ENCODE peak calls at places on chromosomes 2 and 18, in five cellular contexts. One of them, this sample, is unnamed.

GRCh38 chr18:59988098-59988706 is 88.4 kb downstream of the PMAIP1 start:
- DNase-seq in GM20000: peak; percentile 45
- DNase-seq in HEK293T: peak; percentile 17
- DNase-seq in fibroblast of pulmonary artery: peak; percentile 78
- DNase-seq in adrenal gland: peak; percentile 47
- DNase-seq in this sample: no peak

GRCh38 chr2:32484907-32485306 is 128.1 kb downstream of the BIRC6 start:
- DNase-seq in GM20000: no peak
- DNase-seq in HEK293T: no peak
- DNase-seq in fibroblast of pulmonary artery: peak; percentile 94
- DNase-seq in adrenal gland: peak; percentile 8
- DNase-seq in this sample: no peak

GRCh38 chr2:69298862-69299261 is 88.2 kb downstream of the GFPT1 start:
- DNase-seq in GM20000: no peak
- DNase-seq in HEK293T: no peak
- DNase-seq in fibroblast of pulmonary artery: peak; percentile 67
- DNase-seq in adrenal gland: peak; percentile 53
- DNase-seq in this sample: no peak

GRCh38 chr2:159185401-159186130 is 100.9 kb downstream of the WDSUB1 start:
- DNase-seq in GM20000: peak; percentile 48
- DNase-seq in HEK293T: peak; percentile 30
- DNase-seq in fibroblast of pulmonary artery: peak; percentile 53
- DNase-seq in adrenal gland: peak; percentile 19
- DNase-seq in this sample: peak; percentile 49

GRCh38 chr18:79664525-79665125 is 15.0 kb upstream of the CTDP1 start:
- DNase-seq in GM20000: no peak
- DNase-seq in HEK293T: no peak
- DNase-seq in fibroblast of pulmonary artery: peak; percentile 44
- DNase-seq in adrenal gland: no peak
- DNase-seq in this sample: no peak

GRCh38 chr18:79077181-79077580 is 8.0 kb downstream of the ATP9B start:
- DNase-seq in GM20000: no peak
- DNase-seq in HEK293T: no peak
- DNase-seq in fibroblast of pulmonary artery: no peak
- DNase-seq in adrenal gland: no peak
- DNase-seq in this sample: no peak

GRCh38 chr2:164625378-164625971 is 4.2 kb upstream of the GRB14 start:
- DNase-seq in GM20000: no peak
- DNase-seq in HEK293T: no peak
- DNase-seq in fibroblast of pulmonary artery: peak; percentile 67
- DNase-seq in adrenal gland: no peak
- DNase-seq in this sample: no peak

GRCh38 chr18:44742126-44742525 is 61.4 kb downstream of the SETBP1 start:
- DNase-seq in GM20000: no peak
- DNase-seq in HEK293T: no peak
- DNase-seq in fibroblast of pulmonary artery: no peak
- DNase-seq in adrenal gland: no peak
- DNase-seq in this sample: no peak

GRCh38 chr18:13612111-13612997 is 114.0 kb downstream of the FAM210A start:
- DNase-seq in GM20000: peak; percentile 71
- DNase-seq in HEK293T: no peak
- DNase-seq in fibroblast of pulmonary artery: no peak
- DNase-seq in adrenal gland: no peak
- DNase-seq in this sample: no peak

GRCh38 chr2:180873219-180873618 is 107.2 kb upstream of the UBE2E3 start:
- DNase-seq in GM20000: no peak
- DNase-seq in HEK293T: peak; percentile 38
- DNase-seq in fibroblast of pulmonary artery: no peak
- DNase-seq in adrenal gland: no peak
- DNase-seq in this sample: no peak

GRCh38 chr2:11203480-11203879 is 48.2 kb downstream of the SLC66A3 start:
- DNase-seq in GM20000: peak; percentile 11
- DNase-seq in HEK293T: no peak
- DNase-seq in fibroblast of pulmonary artery: peak; percentile 40
- DNase-seq in adrenal gland: no peak
- DNase-seq in this sample: no peak

GRCh38 chr2:222835142-222835822 is 25.6 kb upstream of the ACSL3 start:
- DNase-seq in GM20000: no peak
- DNase-seq in HEK293T: no peak
- DNase-seq in fibroblast of pulmonary artery: no peak
- DNase-seq in adrenal gland: no peak
- DNase-seq in this sample: no peak

This sample was measured in HuH-7.